ENCODE peak calls at places on chromosome 15, in six cellular contexts. One of them, this sample, is unnamed.

GRCh38 chr15:43105077-43105769 is 615 bp downstream of the UBR1 start:
- DNase-seq in IMR-90: peak
- DNase-seq in activated CD4-positive, alpha-beta T cell treated with anti-CD3 and anti-CD28 coated beads for 36 hours: peak
- DNase-seq in hepatic stellate cell: no peak
- DNase-seq in RPMI8226: peak
- DNase-seq in tibial artery: no peak
- DNase-seq in this sample: no peak

GRCh38 chr15:65304393-65305143 is at the start of gene RNU5B-1:
- DNase-seq in activated CD4-positive, alpha-beta T cell treated with anti-CD3 and anti-CD28 coated beads for 36 hours: peak
- DNase-seq in IMR-90: peak
- DNase-seq in RPMI8226: peak
- DNase-seq in hepatic stellate cell: peak
- DNase-seq in tibial artery: peak
- DNase-seq in this sample: no peak

GRCh38 chr15:44289352-44289790 is 852 bp downstream of the GOLM2 start:
- DNase-seq in RPMI8226: no peak
- DNase-seq in tibial artery: no peak
- DNase-seq in hepatic stellate cell: no peak
- DNase-seq in activated CD4-positive, alpha-beta T cell treated with anti-CD3 and anti-CD28 coated beads for 36 hours: no peak
- DNase-seq in IMR-90: no peak
- DNase-seq in this sample: no peak

GRCh38 chr15:101131489-101132389 is 120.1 kb downstream of the CHSY1 start:
- DNase-seq in hepatic stellate cell: no peak
- DNase-seq in RPMI8226: no peak
- DNase-seq in IMR-90: no peak
- DNase-seq in tibial artery: no peak
- DNase-seq in activated CD4-positive, alpha-beta T cell treated with anti-CD3 and anti-CD28 coated beads for 36 hours: no peak
- DNase-seq in this sample: no peak

GRCh38 chr15:56744701-56745683 is 11.7 kb upstream of the ZNF280D start:
- DNase-seq in hepatic stellate cell: no peak
- DNase-seq in RPMI8226: no peak
- DNase-seq in IMR-90: peak
- DNase-seq in activated CD4-positive, alpha-beta T cell treated with anti-CD3 and anti-CD28 coated beads for 36 hours: no peak
- DNase-seq in tibial artery: no peak
- DNase-seq in this sample: no peak

GRCh38 chr15:36447373-36447772 is 132.1 kb upstream of the CDIN1 start:
- DNase-seq in hepatic stellate cell: no peak
- DNase-seq in IMR-90: no peak
- DNase-seq in activated CD4-positive, alpha-beta T cell treated with anti-CD3 and anti-CD28 coated beads for 36 hours: no peak
- DNase-seq in RPMI8226: no peak
- DNase-seq in tibial artery: no peak
- DNase-seq in this sample: no peak

GRCh38 chr15:41568350-41569017 is 9.5 kb downstream of the TYRO3 start:
- DNase-seq in tibial artery: no peak
- DNase-seq in RPMI8226: no peak
- DNase-seq in hepatic stellate cell: no peak
- DNase-seq in activated CD4-positive, alpha-beta T cell treated with anti-CD3 and anti-CD28 coated beads for 36 hours: no peak
- DNase-seq in IMR-90: peak
- DNase-seq in this sample: no peak

GRCh38 chr15:43927203-43927602 is 100.4 kb downstream of the WDR76 start:
- DNase-seq in hepatic stellate cell: no peak
- DNase-seq in activated CD4-positive, alpha-beta T cell treated with anti-CD3 and anti-CD28 coated beads for 36 hours: no peak
- DNase-seq in RPMI8226: no peak
- DNase-seq in tibial artery: no peak
- DNase-seq in IMR-90: no peak
- DNase-seq in this sample: no peak

GRCh38 chr15:101803676-101804075 is 367 bp downstream of the OR4F6 start:
- DNase-seq in tibial artery: no peak
- DNase-seq in hepatic stellate cell: no peak
- DNase-seq in RPMI8226: no peak
- DNase-seq in activated CD4-positive, alpha-beta T cell treated with anti-CD3 and anti-CD28 coated beads for 36 hours: no peak
- DNase-seq in IMR-90: peak
- DNase-seq in this sample: no peak

GRCh38 chr15:43209059-43209824 is 11.6 kb downstream of the EPB42 start:
- DNase-seq in activated CD4-positive, alpha-beta T cell treated with anti-CD3 and anti-CD28 coated beads for 36 hours: no peak
- DNase-seq in tibial artery: no peak
- DNase-seq in RPMI8226: no peak
- DNase-seq in IMR-90: no peak
- DNase-seq in hepatic stellate cell: peak
- DNase-seq in this sample: peak

GRCh38 chr15:69480932-69481331 is 28.3 kb downstream of the RPLP1 start:
- DNase-seq in RPMI8226: no peak
- DNase-seq in activated CD4-positive, alpha-beta T cell treated with anti-CD3 and anti-CD28 coated beads for 36 hours: no peak
- DNase-seq in tibial artery: no peak
- DNase-seq in IMR-90: no peak
- DNase-seq in hepatic stellate cell: no peak
- DNase-seq in this sample: no peak

GRCh38 chr15:73699249-73700040 is 15.3 kb downstream of the CD276 start:
- DNase-seq in hepatic stellate cell: no peak
- DNase-seq in activated CD4-positive, alpha-beta T cell treated with anti-CD3 and anti-CD28 coated beads for 36 hours: no peak
- DNase-seq in IMR-90: no peak
- DNase-seq in RPMI8226: no peak
- DNase-seq in tibial artery: no peak
- DNase-seq in this sample: no peak

GRCh38 chr15:58639002-58639756 is 110.3 kb downstream of the ADAM10 start:
- DNase-seq in RPMI8226: no peak
- DNase-seq in hepatic stellate cell: no peak
- DNase-seq in IMR-90: no peak
- DNase-seq in tibial artery: no peak
- DNase-seq in activated CD4-positive, alpha-beta T cell treated with anti-CD3 and anti-CD28 coated beads for 36 hours: no peak
- DNase-seq in this sample: no peak